ENCODE peak calls at places on chromosomes 11 and 22, in six cellular contexts. E is adrenal gland, I is HCT116, T is upper lobe of left lung, B is spleen, N is body of pancreas. K is an unnamed sample.

GRCh38 chr11:129252621-129253020 is 60.5 kb upstream of the ARHGAP32 start:
- DNase-seq in E (no peak), I (no peak), T (no peak), B (no peak), N (no peak), K (no peak)

GRCh38 chr11:133844217-133844616 is 1.1 kb downstream of the SPATA19 start:
- DNase-seq in E (no peak), I (no peak), T (no peak), B (no peak), N (no peak), K (no peak)

GRCh38 chr11:69468911-69469885 is 12.3 kb upstream of the LINC01488 start:
- DNase-seq in E (no peak), I (no peak), T (no peak), B (peak; percentile 54), N (no peak), K (no peak)

GRCh38 chr11:6022954-6023353 is 7.6 kb downstream of the OR56A1 start:
- DNase-seq in E (peak; percentile 28), I (peak; percentile 33), T (no peak), B (no peak), N (peak; percentile 58), K (no peak)

GRCh38 chr11:35305670-35306382 is 113.5 kb downstream of the SLC1A2 start:
- DNase-seq in E (peak; percentile 68), I (peak; percentile 13), T (peak; percentile 48), B (no peak), N (no peak), K (no peak)

GRCh38 chr11:68974421-68975194 is 6.2 kb downstream of the MRGPRD start:
- DNase-seq in E (no peak), I (peak; percentile 77), T (peak; percentile 17), B (peak; percentile 67), N (no peak), K (no peak)

GRCh38 chr11:66868726-66869291 is 11.9 kb downstream of the LRFN4 start:
- DNase-seq in E (no peak), I (peak; percentile 71), T (peak; percentile 67), B (peak; percentile 92), N (peak; percentile 82), K (no peak)

GRCh38 chr22:37501176-37501609 is 15.0 kb upstream of the MFNG start:
- DNase-seq in E (no peak), I (no peak), T (peak; percentile 61), B (no peak), N (peak; percentile 35), K (no peak)

GRCh38 chr11:95419915-95420314 is 188.9 kb upstream of the SESN3 start:
- DNase-seq in E (no peak), I (no peak), T (no peak), B (no peak), N (no peak), K (no peak)

GRCh38 chr11:11476971-11477645 is 124.1 kb upstream of the CSNK2A3 start:
- DNase-seq in E (no peak), I (no peak), T (no peak), B (no peak), N (no peak), K (no peak)

GRCh38 chr11:48001438-48002021 is 21.2 kb downstream of the PTPRJ start:
- DNase-seq in E (no peak), I (no peak), T (no peak), B (peak; percentile 83), N (peak; percentile 24), K (no peak)

GRCh38 chr11:99534812-99535211 is 514.1 kb downstream of the CNTN5 start:
- DNase-seq in E (no peak), I (no peak), T (no peak), B (no peak), N (no peak), K (no peak)

GRCh38 chr11:123356539-123356938 is 73.5 kb upstream of the GRAMD1B start:
- DNase-seq in E (no peak), I (no peak), T (no peak), B (no peak), N (no peak), K (no peak)

GRCh38 chr11:80414766-80415165 is 973.9 kb upstream of the TENM4 start:
- DNase-seq in E (no peak), I (no peak), T (no peak), B (no peak), N (no peak), K (no peak)

DNA sequence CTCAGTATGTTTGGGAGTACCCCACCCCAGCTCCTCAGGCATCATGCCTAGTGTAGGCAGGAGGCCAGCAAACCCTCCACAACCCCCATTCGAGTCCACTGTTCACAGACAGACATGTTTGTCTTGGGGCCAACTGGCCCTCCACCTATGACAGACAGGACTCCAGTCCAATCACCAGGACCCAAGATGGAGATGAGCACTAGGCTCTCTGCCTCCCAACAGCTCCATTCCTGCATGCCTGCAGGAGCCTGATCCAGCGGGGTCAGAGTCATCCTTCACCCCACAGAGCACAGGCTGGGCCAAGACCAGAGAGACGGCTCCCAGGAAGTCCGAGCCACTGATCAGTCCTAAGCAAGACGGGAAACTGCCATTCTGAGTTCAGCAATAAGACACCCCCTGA is 39.6 kb downstream of the RPL27A start:
- DNase-seq in E (no peak), I (no peak), T (no peak), B (no peak), N (no peak), K (no peak)
- H3K4me1 ChIP-seq in E (peaks cover 40% of the 10 kb centered on the region), I (peaks cover 58% of the 10 kb centered on the region), T (peaks cover 71% of the 10 kb centered on the region), B (peaks cover 19% of the 10 kb centered on the region), N (peaks cover 53% of the 10 kb centered on the region), K (peaks cover 67% of the 10 kb centered on the region)

GRCh38 chr22:30356392-30357230 is at the start of the genes CCDC157 and SF3A1:
- DNase-seq in E (peak; percentile 89), I (peak; percentile 59), T (peak; percentile 96), B (peak; percentile 98), N (peak; percentile 90), K (peak; percentile 96)
- TF ChIP-seq POLR2A in E (peak; percentile 96), I (no peak), T (peak; percentile 95), B (peak; percentile 58), N (peak; percentile 92), K (peak; percentile 82)

GRCh38 chr22:42643632-42644421 is 3.4 kb upstream of the ATP5MGL start:
- DNase-seq in E (no peak), I (no peak), T (no peak), B (no peak), N (no peak), K (no peak)
- H3K4me1 ChIP-seq in E (peaks cover 65% of the 10 kb centered on the region), I (peaks cover 27% of the 10 kb centered on the region), T (peaks cover 79% of the 10 kb centered on the region), B (peaks cover 60% of the 10 kb centered on the region), N (peaks cover 67% of the 10 kb centered on the region), K (peaks cover 86% of the 10 kb centered on the region)

GRCh38 chr11:75408852-75409219 is 9.5 kb downstream of the RPS3 start:
- DNase-seq in E (no peak), I (no peak), T (no peak), B (no peak), N (no peak), K (no peak)
- TF ChIP-seq POLR2A in E (no peak), I (no peak), T (no peak), B (no peak), N (no peak), K (no peak)

GRCh38 chr22:41848468-41848867 is 15.6 kb downstream of the SREBF2 start:
- DNase-seq in E (no peak), I (no peak), T (peak; percentile 94), B (peak; percentile 85), N (peak; percentile 43), K (no peak)

GRCh38 chr22:41845380-41846267 is 12.7 kb downstream of the SREBF2 start:
- DNase-seq in E (no peak), I (no peak), T (no peak), B (no peak), N (no peak), K (no peak)

GRCh38 chr22:41846268-41847002 is 13.5 kb downstream of the SREBF2 start:
- DNase-seq in E (no peak), I (no peak), T (no peak), B (no peak), N (no peak), K (no peak)

GRCh38 chr22:41844513-41844912 is 11.6 kb downstream of the SREBF2 start:
- DNase-seq in E (no peak), I (no peak), T (peak; percentile 82), B (no peak), N (peak; percentile 74), K (no peak)

GRCh38 chr22:41847300-41847699 is 14.4 kb downstream of the SREBF2 start:
- DNase-seq in E (no peak), I (no peak), T (no peak), B (no peak), N (no peak), K (no peak)
- H3K4me1 ChIP-seq in E (peaks cover 55% of the 10 kb centered on the region), I (peaks cover 9% of the 10 kb centered on the region), T (peaks cover 63% of the 10 kb centered on the region), B (peaks cover 14% of the 10 kb centered on the region), N (peaks cover 48% of the 10 kb centered on the region), K (peaks cover 39% of the 10 kb centered on the region)

GRCh38 chr22:19970479-19971275 is 29.1 kb upstream of the TXNRD2 start:
- DNase-seq in E (peak; percentile 77), I (no peak), T (peak; percentile 68), B (peak; percentile 93), N (peak; percentile 65), K (no peak)
- TF ChIP-seq POLR2A in E (no peak), I (no peak), T (no peak), B (no peak), N (no peak), K (no peak)

DNA sequence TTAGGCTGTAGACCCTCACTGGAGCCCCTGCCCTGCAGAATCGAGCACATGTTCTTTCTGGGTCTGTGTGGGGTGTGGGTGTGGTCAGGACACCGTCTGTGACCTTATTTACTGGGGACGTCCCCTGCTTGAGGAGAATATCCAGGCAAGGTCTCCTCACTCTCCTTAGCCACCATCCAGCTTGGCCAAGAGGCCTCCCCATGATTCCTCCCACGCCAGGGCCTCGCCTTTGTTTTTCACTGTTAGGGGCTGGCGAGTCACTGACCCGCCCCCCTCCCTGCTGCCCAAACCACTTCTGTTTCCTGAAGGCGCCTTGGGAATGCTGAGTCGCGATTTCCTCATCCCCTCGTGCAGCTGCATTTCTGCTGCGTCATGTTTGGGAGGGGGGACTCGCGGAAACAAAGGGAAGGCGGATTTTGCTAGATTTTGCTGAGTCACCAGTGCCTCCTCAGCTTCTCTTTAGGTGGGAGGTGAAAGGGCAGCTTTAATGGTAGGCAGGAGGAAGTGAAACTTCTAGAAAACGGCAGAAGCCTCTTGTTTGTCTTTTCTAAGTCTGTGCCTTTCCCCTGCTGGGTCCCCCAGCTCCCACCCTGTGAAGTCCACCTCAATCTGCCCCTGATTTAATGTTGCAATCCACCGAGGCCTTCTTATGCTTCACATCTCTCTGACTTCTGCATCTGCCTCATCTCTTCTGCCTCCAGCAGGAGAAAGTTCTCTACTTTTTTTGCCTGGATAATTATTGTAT is 4.0 kb upstream of the HMOX1 start:
- DNase-seq in E (peak; percentile 84), I (peak; percentile 83), T (peak; percentile 97), B (peak; percentile 93), N (peak; percentile 98), K (peak; percentile 99)
- H3K4me1 ChIP-seq in E (peaks cover 25% of the 10 kb centered on the region), I (peaks cover 78% of the 10 kb centered on the region), T (peaks cover 35% of the 10 kb centered on the region), B (peaks cover 17% of the 10 kb centered on the region), N (peaks cover 45% of the 10 kb centered on the region), K (peaks cover 46% of the 10 kb centered on the region)

GRCh38 chr11:65488273-65489058 is 10.4 kb upstream of the MALAT1 start:
- DNase-seq in E (peak; percentile 83), I (no peak), T (no peak), B (no peak), N (no peak), K (no peak)
- TF ChIP-seq POLR2A in E (peak; percentile 61), I (no peak), T (no peak), B (no peak), N (no peak), K (no peak)

GRCh38 chr22:29265929-29266328 is 1.9 kb downstream of the RHBDD3 start:
- DNase-seq in E (no peak), I (no peak), T (no peak), B (no peak), N (no peak), K (no peak)
- H3K4me1 ChIP-seq in E (peaks cover 32% of the 10 kb centered on the region), I (peaks cover 31% of the 10 kb centered on the region), T (peaks cover 31% of the 10 kb centered on the region), B (peaks cover 29% of the 10 kb centered on the region), N (peaks cover 45% of the 10 kb centered on the region), K (peaks cover 26% of the 10 kb centered on the region)

K was measured in esophagus muscularis mucosa.